ENCODE peak calls at places on chromosome 20, in seven cellular contexts. One of them, this sample, is unnamed.

GRCh38 chr20:17782768-17783167 is 83.0 kb downstream of the BANF2 start:
- DNase-seq in Panc1: no peak
- DNase-seq in esophagus squamous epithelium: no peak
- DNase-seq in AG09309: no peak
- DNase-seq in GM23248: no peak
- DNase-seq in colonic mucosa: no peak
- DNase-seq in breast epithelium: no peak
- DNase-seq in this sample: no peak

GRCh38 chr20:17562804-17563305 is 7.0 kb upstream of the DSTN start:
- DNase-seq in Panc1: no peak
- DNase-seq in esophagus squamous epithelium: no peak
- DNase-seq in AG09309: peak
- DNase-seq in GM23248: peak
- DNase-seq in colonic mucosa: no peak
- DNase-seq in breast epithelium: no peak
- DNase-seq in this sample: peak

GRCh38 chr20:10603378-10603777 is 70.4 kb downstream of the JAG1 start:
- DNase-seq in Panc1: no peak
- DNase-seq in esophagus squamous epithelium: no peak
- DNase-seq in AG09309: no peak
- DNase-seq in GM23248: no peak
- DNase-seq in colonic mucosa: no peak
- DNase-seq in breast epithelium: no peak
- DNase-seq in this sample: no peak

GRCh38 chr20:32960849-32961731 is 43.1 kb downstream of the SUN5 start:
- DNase-seq in Panc1: no peak
- DNase-seq in esophagus squamous epithelium: no peak
- DNase-seq in AG09309: no peak
- DNase-seq in GM23248: no peak
- DNase-seq in colonic mucosa: no peak
- DNase-seq in breast epithelium: no peak
- DNase-seq in this sample: no peak

GRCh38 chr20:43849496-43850197 is 65.0 kb upstream of the TOX2 start:
- DNase-seq in Panc1: no peak
- DNase-seq in esophagus squamous epithelium: no peak
- DNase-seq in AG09309: no peak
- DNase-seq in GM23248: peak
- DNase-seq in colonic mucosa: peak
- DNase-seq in breast epithelium: peak
- DNase-seq in this sample: peak

GRCh38 chr20:31675828-31676533 is 38.3 kb downstream of the COX4I2 start:
- DNase-seq in Panc1: no peak
- DNase-seq in esophagus squamous epithelium: no peak
- DNase-seq in AG09309: no peak
- DNase-seq in GM23248: peak
- DNase-seq in colonic mucosa: peak
- DNase-seq in breast epithelium: no peak
- DNase-seq in this sample: no peak

GRCh38 chr20:23147964-23148720 is 62.0 kb upstream of the CD93 start:
- DNase-seq in Panc1: peak
- DNase-seq in esophagus squamous epithelium: no peak
- DNase-seq in AG09309: peak
- DNase-seq in GM23248: peak
- DNase-seq in colonic mucosa: peak
- DNase-seq in breast epithelium: no peak
- DNase-seq in this sample: peak

GRCh38 chr20:19913927-19914614 is 103.1 kb upstream of the NAA20 start:
- DNase-seq in Panc1: peak
- DNase-seq in esophagus squamous epithelium: no peak
- DNase-seq in AG09309: no peak
- DNase-seq in GM23248: peak
- DNase-seq in colonic mucosa: no peak
- DNase-seq in breast epithelium: no peak
- DNase-seq in this sample: no peak

GRCh38 chr20:20259534-20259933 is 108.4 kb upstream of the INSM1 start:
- DNase-seq in Panc1: no peak
- DNase-seq in esophagus squamous epithelium: no peak
- DNase-seq in AG09309: no peak
- DNase-seq in GM23248: peak
- DNase-seq in colonic mucosa: no peak
- DNase-seq in breast epithelium: no peak
- DNase-seq in this sample: no peak

GRCh38 chr20:10853176-10853575 is 179.4 kb upstream of the JAG1 start:
- DNase-seq in Panc1: no peak
- DNase-seq in esophagus squamous epithelium: no peak
- DNase-seq in AG09309: no peak
- DNase-seq in GM23248: peak
- DNase-seq in colonic mucosa: no peak
- DNase-seq in breast epithelium: no peak
- DNase-seq in this sample: no peak

GRCh38 chr20:51185861-51186260 is 163.0 kb upstream of the KCNG1 start:
- DNase-seq in Panc1: no peak
- DNase-seq in esophagus squamous epithelium: no peak
- DNase-seq in AG09309: no peak
- DNase-seq in GM23248: no peak
- DNase-seq in colonic mucosa: no peak
- DNase-seq in breast epithelium: no peak
- DNase-seq in this sample: no peak

GRCh38 chr20:10715035-10715434 is 41.2 kb upstream of the JAG1 start:
- DNase-seq in Panc1: no peak
- DNase-seq in esophagus squamous epithelium: no peak
- DNase-seq in AG09309: no peak
- DNase-seq in GM23248: peak
- DNase-seq in colonic mucosa: no peak
- DNase-seq in breast epithelium: no peak
- DNase-seq in this sample: peak

GRCh38 chr20:58637466-58638198 is 13.5 kb upstream of the STX16 start:
- DNase-seq in Panc1: no peak
- DNase-seq in esophagus squamous epithelium: no peak
- DNase-seq in AG09309: no peak
- DNase-seq in GM23248: no peak
- DNase-seq in colonic mucosa: no peak
- DNase-seq in breast epithelium: no peak
- DNase-seq in this sample: no peak

GRCh38 chr20:52426856-52427255 is 235.3 kb upstream of the ZFP64 start:
- DNase-seq in Panc1: no peak
- DNase-seq in esophagus squamous epithelium: no peak
- DNase-seq in AG09309: no peak
- DNase-seq in GM23248: no peak
- DNase-seq in colonic mucosa: no peak
- DNase-seq in breast epithelium: no peak
- DNase-seq in this sample: no peak

GRCh38 chr20:14712302-14712739 is 374.9 kb upstream of the FLRT3 start:
- DNase-seq in Panc1: peak
- DNase-seq in esophagus squamous epithelium: no peak
- DNase-seq in AG09309: no peak
- DNase-seq in GM23248: peak
- DNase-seq in colonic mucosa: no peak
- DNase-seq in breast epithelium: no peak
- DNase-seq in this sample: peak

GRCh38 chr20:62772994-62773858 is 23.0 kb upstream of the MRGBP start:
- DNase-seq in Panc1: no peak
- DNase-seq in esophagus squamous epithelium: no peak
- DNase-seq in AG09309: no peak
- DNase-seq in GM23248: peak
- DNase-seq in colonic mucosa: no peak
- DNase-seq in breast epithelium: no peak
- DNase-seq in this sample: no peak

GRCh38 chr20:5947276-5947675 is 3.1 kb downstream of the TRMT6 start:
- DNase-seq in Panc1: no peak
- DNase-seq in esophagus squamous epithelium: no peak
- DNase-seq in AG09309: no peak
- DNase-seq in GM23248: peak
- DNase-seq in colonic mucosa: no peak
- DNase-seq in breast epithelium: no peak
- DNase-seq in this sample: peak

GRCh38 chr20:11880694-11881093 is 37.0 kb upstream of the BTBD3 start:
- DNase-seq in Panc1: no peak
- DNase-seq in esophagus squamous epithelium: no peak
- DNase-seq in AG09309: no peak
- DNase-seq in GM23248: no peak
- DNase-seq in colonic mucosa: no peak
- DNase-seq in breast epithelium: no peak
- DNase-seq in this sample: no peak

GRCh38 chr20:17499041-17499440 is 32.1 kb downstream of the BFSP1 start:
- DNase-seq in Panc1: no peak
- DNase-seq in esophagus squamous epithelium: no peak
- DNase-seq in AG09309: no peak
- DNase-seq in GM23248: peak
- DNase-seq in colonic mucosa: no peak
- DNase-seq in breast epithelium: no peak
- DNase-seq in this sample: no peak

GRCh38 chr20:42130810-42131596 is 512.8 kb upstream of the CHD6 start:
- DNase-seq in Panc1: no peak
- DNase-seq in esophagus squamous epithelium: no peak
- DNase-seq in AG09309: no peak
- DNase-seq in GM23248: no peak
- DNase-seq in colonic mucosa: no peak
- DNase-seq in breast epithelium: no peak
- DNase-seq in this sample: no peak

GRCh38 chr20:40010483-40010882 is 678.6 kb downstream of the MAFB start:
- DNase-seq in Panc1: no peak
- DNase-seq in esophagus squamous epithelium: no peak
- DNase-seq in AG09309: no peak
- DNase-seq in GM23248: peak
- DNase-seq in colonic mucosa: no peak
- DNase-seq in breast epithelium: no peak
- DNase-seq in this sample: no peak

GRCh38 chr20:25867776-25868649 is 171.4 kb upstream of the ZNF337 start:
- DNase-seq in Panc1: no peak
- DNase-seq in esophagus squamous epithelium: no peak
- DNase-seq in AG09309: no peak
- DNase-seq in GM23248: peak
- DNase-seq in colonic mucosa: peak
- DNase-seq in breast epithelium: no peak
- DNase-seq in this sample: no peak

GRCh38 chr20:56925696-56926101 is 296.6 kb downstream of the TFAP2C start:
- DNase-seq in Panc1: no peak
- DNase-seq in esophagus squamous epithelium: no peak
- DNase-seq in AG09309: no peak
- DNase-seq in GM23248: peak
- DNase-seq in colonic mucosa: no peak
- DNase-seq in breast epithelium: no peak
- DNase-seq in this sample: no peak
- H3K4me3 ChIP-seq in Panc1: no peak
- H3K4me3 ChIP-seq in esophagus squamous epithelium: peak
- H3K4me3 ChIP-seq in AG09309: peak
- H3K4me3 ChIP-seq in GM23248: peak
- H3K4me3 ChIP-seq in colonic mucosa: no peak
- H3K4me3 ChIP-seq in breast epithelium: peak
- H3K4me3 ChIP-seq in this sample: no peak

GRCh38 chr20:49986049-49986448 is 3.3 kb downstream of the SNAI1 start:
- DNase-seq in Panc1: no peak
- DNase-seq in esophagus squamous epithelium: no peak
- DNase-seq in AG09309: no peak
- DNase-seq in GM23248: peak
- DNase-seq in colonic mucosa: no peak
- DNase-seq in breast epithelium: no peak
- DNase-seq in this sample: no peak
- H3K4me3 ChIP-seq in Panc1: peak
- H3K4me3 ChIP-seq in esophagus squamous epithelium: peak
- H3K4me3 ChIP-seq in AG09309: peak
- H3K4me3 ChIP-seq in GM23248: peak
- H3K4me3 ChIP-seq in colonic mucosa: no peak
- H3K4me3 ChIP-seq in breast epithelium: peak
- H3K4me3 ChIP-seq in this sample: peak

GRCh38 chr20:48923149-48923718 is 1.7 kb downstream of the ARFGEF2 start:
- DNase-seq in Panc1: no peak
- DNase-seq in esophagus squamous epithelium: no peak
- DNase-seq in AG09309: no peak
- DNase-seq in GM23248: peak
- DNase-seq in colonic mucosa: no peak
- DNase-seq in breast epithelium: no peak
- DNase-seq in this sample: no peak
- H3K4me3 ChIP-seq in Panc1: peak
- H3K4me3 ChIP-seq in esophagus squamous epithelium: peak
- H3K4me3 ChIP-seq in AG09309: no peak
- H3K4me3 ChIP-seq in GM23248: peak
- H3K4me3 ChIP-seq in colonic mucosa: peak
- H3K4me3 ChIP-seq in breast epithelium: peak
- H3K4me3 ChIP-seq in this sample: peak

GRCh38 chr20:36465109-36466080 is 75.9 kb upstream of the MYL9 start:
- DNase-seq in Panc1: peak
- DNase-seq in esophagus squamous epithelium: no peak
- DNase-seq in AG09309: peak
- DNase-seq in GM23248: peak
- DNase-seq in colonic mucosa: peak
- DNase-seq in breast epithelium: no peak
- DNase-seq in this sample: peak

GRCh38 chr20:36462440-36463211 is 78.7 kb upstream of the MYL9 start:
- DNase-seq in Panc1: no peak
- DNase-seq in esophagus squamous epithelium: no peak
- DNase-seq in AG09309: no peak
- DNase-seq in GM23248: peak
- DNase-seq in colonic mucosa: peak
- DNase-seq in breast epithelium: no peak
- DNase-seq in this sample: no peak

GRCh38 chr20:36460648-36461599 is 80.4 kb upstream of the MYL9 start:
- DNase-seq in Panc1: peak
- DNase-seq in esophagus squamous epithelium: peak
- DNase-seq in AG09309: peak
- DNase-seq in GM23248: peak
- DNase-seq in colonic mucosa: peak
- DNase-seq in breast epithelium: peak
- DNase-seq in this sample: peak

GRCh38 chr20:36461600-36462439 is 79.5 kb upstream of the MYL9 start:
- DNase-seq in Panc1: no peak
- DNase-seq in esophagus squamous epithelium: no peak
- DNase-seq in AG09309: no peak
- DNase-seq in GM23248: peak
- DNase-seq in colonic mucosa: peak
- DNase-seq in breast epithelium: peak
- DNase-seq in this sample: no peak

DNA sequence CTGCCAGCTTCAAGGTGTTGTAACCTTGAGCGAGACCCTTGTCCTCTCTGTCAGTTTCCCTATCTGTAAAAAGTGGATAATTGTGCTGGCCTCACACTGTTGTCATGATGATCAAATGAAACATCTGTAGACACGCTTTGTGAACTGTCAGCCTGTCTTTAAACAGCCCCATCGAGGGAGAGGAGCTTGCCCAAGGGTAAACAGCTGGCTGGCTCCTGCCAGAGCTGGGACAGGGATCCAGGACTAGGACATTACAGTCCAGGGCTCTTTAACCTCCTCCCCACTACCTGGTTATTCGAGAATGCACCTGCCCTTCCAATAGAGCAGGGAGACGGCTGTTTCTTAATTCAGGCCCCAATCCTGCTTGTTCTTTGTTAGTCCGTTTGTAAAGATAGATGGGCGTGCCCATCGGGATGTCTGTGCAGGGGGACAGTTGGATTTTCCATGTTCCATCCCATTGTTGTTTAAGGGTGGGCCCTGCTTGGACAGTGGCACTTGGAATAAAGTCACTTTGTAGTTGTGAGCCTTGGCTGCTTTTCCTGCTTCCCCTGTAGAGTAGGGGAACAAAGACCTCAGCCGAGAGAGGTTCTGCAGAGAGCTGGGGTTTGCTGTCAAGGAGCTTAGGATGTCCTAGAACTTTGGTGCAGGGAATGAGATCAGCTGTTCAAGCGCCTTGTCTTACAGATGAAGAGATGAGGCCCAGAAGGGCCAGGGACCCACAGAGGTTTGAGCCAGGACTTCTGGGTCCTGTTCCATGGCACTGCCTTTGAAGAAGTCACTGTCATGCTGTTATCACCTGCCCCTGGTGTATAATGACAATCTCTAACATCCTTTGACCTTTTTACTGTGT is 77.9 kb upstream of the MYL9 start:
- DNase-seq in Panc1: no peak
- DNase-seq in esophagus squamous epithelium: no peak
- DNase-seq in AG09309: no peak
- DNase-seq in GM23248: peak
- DNase-seq in colonic mucosa: peak
- DNase-seq in breast epithelium: no peak
- DNase-seq in this sample: no peak
- H3K4me3 ChIP-seq in Panc1: peak
- H3K4me3 ChIP-seq in esophagus squamous epithelium: peak
- H3K4me3 ChIP-seq in AG09309: peak
- H3K4me3 ChIP-seq in GM23248: peak
- H3K4me3 ChIP-seq in colonic mucosa: peak
- H3K4me3 ChIP-seq in breast epithelium: peak
- H3K4me3 ChIP-seq in this sample: peak